ENCODE peak calls at places on chromosomes 1 and 21, in ten cellular contexts. A is CD4-positive, alpha-beta memory T cell; U is AG04450; T is prostate gland; S is neural progenitor cell; B is CD4-positive, alpha-beta T cell; N is right cardiac atrium; V is naive thymus-derived CD4-positive, alpha-beta T cell; H is CD8-positive, alpha-beta T cell; W is esophagus squamous epithelium. O is an unnamed sample.

GRCh38 chr1:100440075-100440809 is 87.9 kb downstream of the CDC14A start:
- DNase-seq in U (no peak), S (no peak), T (peak; percentile 29), B (peak; percentile 71), A (peak; percentile 94), H (peak; percentile 83), N (no peak), V (peak; percentile 87), W (no peak), O (peak; percentile 89)

GRCh38 chr1:179083031-179083345 is 1.1 kb downstream of the TOR3A start:
- DNase-seq in W (no peak), B (peak; percentile 4), A (peak; percentile 48), V (peak; percentile 45), N (no peak), S (no peak), H (no peak), U (no peak), T (no peak), O (peak; percentile 7)

GRCh38 chr1:212791261-212791675 is 309 bp downstream of the NSL1 start:
- DNase-seq in H (no peak), V (no peak), S (no peak), N (no peak), A (no peak), T (no peak), W (no peak), U (no peak), B (no peak), O (no peak)

GRCh38 chr1:81509619-81510018 is 291.1 kb upstream of the ADGRL2 start:
- DNase-seq in V (no peak), T (peak; percentile 80), S (peak; percentile 76), B (no peak), W (no peak), A (no peak), N (no peak), H (no peak), U (no peak), O (no peak)

GRCh38 chr1:31234309-31234708 is 5.4 kb downstream of the NKAIN1 start:
- DNase-seq in W (no peak), B (no peak), H (no peak), S (no peak), A (no peak), N (no peak), V (no peak), T (no peak), U (no peak), O (no peak)

GRCh38 chr1:36524359-36525062 is 41.8 kb upstream of the CSF3R start:
- DNase-seq in W (no peak), N (no peak), A (no peak), V (no peak), T (no peak), U (no peak), B (no peak), H (no peak), S (no peak), O (no peak)

GRCh38 chr1:228940526-228940925 is 205.2 kb downstream of the RHOU start:
- DNase-seq in B (no peak), U (no peak), N (no peak), W (no peak), H (no peak), A (no peak), T (no peak), S (peak; percentile 24), V (no peak), O (no peak)

GRCh38 chr1:2194319-2194897 is at the start of gene FAAP20:
- DNase-seq in W (no peak), H (no peak), S (peak; percentile 88), N (no peak), V (no peak), A (no peak), T (peak; percentile 56), B (no peak), U (no peak), O (no peak)

GRCh38 chr1:78650114-78650513 is 483 bp downstream of the IFI44 start:
- DNase-seq in U (no peak), S (no peak), N (no peak), B (no peak), A (no peak), T (no peak), V (no peak), W (no peak), H (no peak), O (no peak)

GRCh38 chr1:215022723-215023122 is 59.8 kb upstream of the KCNK2 start:
- DNase-seq in U (no peak), N (no peak), H (no peak), B (no peak), T (no peak), V (no peak), S (no peak), A (no peak), W (no peak), O (no peak)

GRCh38 chr1:111906111-111906510 is 83.4 kb downstream of the KCND3 start:
- DNase-seq in U (no peak), B (no peak), T (no peak), W (no peak), H (no peak), V (no peak), S (no peak), N (no peak), A (no peak), O (no peak)

GRCh38 chr1:214523124-214523824 is 28.1 kb downstream of the PTPN14 start:
- DNase-seq in T (no peak), H (no peak), B (no peak), A (no peak), W (no peak), U (no peak), S (no peak), N (no peak), V (no peak), O (no peak)

GRCh38 chr21:39951183-39952101 is 84.2 kb downstream of the PCP4 start:
- DNase-seq in B (no peak), U (no peak), S (peak; percentile 9), A (no peak), H (no peak), T (no peak), V (no peak), W (no peak), N (no peak), O (no peak)

GRCh38 chr1:14602131-14602530 is 3.6 kb downstream of the KAZN start:
- DNase-seq in W (no peak), A (no peak), V (no peak), N (peak; percentile 66), H (no peak), U (no peak), T (no peak), B (no peak), S (peak; percentile 84), O (no peak)

GRCh38 chr1:192811594-192812239 is 2.9 kb downstream of the RGS2 start:
- DNase-seq in V (no peak), W (no peak), N (no peak), S (no peak), H (no peak), U (no peak), T (no peak), B (no peak), A (no peak), O (no peak)
- H3K27ac ChIP-seq in V (no peak overlapping the region), W (peak overlapping the region; percentile 91), N (no peak overlapping the region), S (no peak overlapping the region), H (no peak overlapping the region), U (no peak overlapping the region), T (peak overlapping the region; percentile 86), B (no peak overlapping the region), A (no peak overlapping the region), O (no peak overlapping the region)

GRCh38 chr1:54335396-54336056 is 70.7 kb downstream of the SSBP3 start:
- DNase-seq in V (no peak), T (no peak), W (no peak), A (no peak), N (peak; percentile 78), B (no peak), H (no peak), S (no peak), U (peak; percentile 80), O (no peak)
- H3K27ac ChIP-seq in V (no peak overlapping the region), T (peak overlapping the region; percentile 66), W (peak overlapping the region; percentile 90), A (no peak overlapping the region), N (peak overlapping the region; percentile 71), B (no peak overlapping the region), H (no peak overlapping the region), S (peak overlapping the region; percentile 60), U (peak overlapping the region; percentile 100), O (no peak overlapping the region)

DNA sequence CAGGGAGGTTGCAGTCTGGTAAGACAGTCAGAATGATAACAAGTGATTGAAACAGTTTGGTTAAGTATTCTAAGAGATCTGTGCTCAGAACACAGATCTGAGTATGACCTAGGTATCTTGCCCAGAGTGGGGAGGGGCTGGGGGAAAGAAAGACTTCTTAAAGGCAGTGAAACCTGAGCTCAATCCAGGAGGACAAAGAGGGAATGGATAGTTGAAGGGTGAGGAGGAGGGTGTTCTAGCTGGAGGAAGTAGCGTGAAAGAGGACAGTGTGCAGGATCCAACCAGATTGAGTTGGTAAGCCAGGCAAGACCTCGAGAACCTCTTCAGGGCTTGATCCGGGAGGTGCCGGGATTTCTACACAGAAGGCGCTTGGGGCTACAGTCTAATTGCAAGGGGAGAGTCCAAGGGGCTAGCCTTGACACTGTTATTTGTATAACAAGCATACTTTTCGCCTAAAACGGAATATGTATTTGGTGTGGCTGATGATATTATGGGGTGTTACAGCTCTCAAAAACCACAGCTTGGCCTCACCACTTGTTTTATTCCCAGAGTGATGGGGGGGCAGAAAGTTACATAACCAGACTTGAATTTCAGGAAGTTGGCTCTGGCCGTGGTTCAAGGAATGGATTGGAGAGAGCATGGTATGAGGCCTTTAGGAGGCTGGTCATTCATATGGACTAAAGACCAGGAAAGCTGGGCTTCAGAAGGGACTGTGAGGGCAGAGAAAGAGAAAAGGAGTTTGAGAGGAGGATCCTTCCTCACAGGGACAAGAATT is 19.1 kb downstream of the RCSD1 start:
- DNase-seq in H (no peak), A (no peak), V (no peak), U (no peak), T (no peak), S (no peak), N (peak; percentile 44), B (no peak), W (no peak), O (no peak)
- H3K27ac ChIP-seq in H (peak overlapping the region; percentile 2), A (peak overlapping the region; percentile 55), V (peak overlapping the region; percentile 49), U (no peak overlapping the region), T (no peak overlapping the region), S (no peak overlapping the region), N (peak overlapping the region; percentile 15), B (peak overlapping the region; percentile 19), W (peak overlapping the region; percentile 14), O (no peak overlapping the region)

GRCh38 chr1:193190096-193190744 is 3.8 kb upstream of the B3GALT2 start:
- DNase-seq in H (no peak), T (no peak), B (no peak), A (no peak), V (no peak), W (no peak), U (no peak), N (no peak), S (no peak), O (no peak)
- H3K27ac ChIP-seq in H (no peak overlapping the region), T (peak overlapping the region; percentile 55), B (no peak overlapping the region), A (no peak overlapping the region), V (no peak overlapping the region), W (no peak overlapping the region), U (no peak overlapping the region), N (no peak overlapping the region), S (no peak overlapping the region), O (no peak overlapping the region)